ENCODE peak calls at places on chromosomes 7 and 10, in seven cellular contexts. F is RWPE1, T is retinal pigment epithelial cell, V is astrocyte of the spinal cord, L is A673, I is cardiac muscle cell, M is endodermal cell. C is an unnamed sample.

GRCh38 chr7:92987095-92987494 is 130.7 kb downstream of the SAMD9 start:
- DNase-seq in F (no peak), T (no peak), V (peak; percentile 67), L (no peak), I (no peak), M (no peak), C (no peak)

GRCh38 chr7:86950360-86950759 is 109.1 kb downstream of the ELAPOR2 start:
- DNase-seq in F (no peak), T (no peak), V (no peak), L (no peak), I (no peak), M (no peak), C (no peak)

GRCh38 chr10:97732052-97732359 is 4.9 kb upstream of the ZFYVE27 start:
- DNase-seq in F (no peak), T (no peak), V (no peak), L (no peak), I (no peak), M (no peak), C (no peak)

GRCh38 chr7:70042533-70042932 is 444.3 kb downstream of the AUTS2 start:
- DNase-seq in F (no peak), T (no peak), V (peak; percentile 52), L (peak; percentile 62), I (no peak), M (no peak), C (no peak)

GRCh38 chr10:73905256-73906018 is 5.5 kb upstream of the PLAU start:
- DNase-seq in F (no peak), T (no peak), V (no peak), L (no peak), I (no peak), M (no peak), C (no peak)

GRCh38 chr7:9557853-9558252 is 1124.4 kb downstream of the NXPH1 start:
- DNase-seq in F (no peak), T (no peak), V (no peak), L (no peak), I (no peak), M (no peak), C (no peak)

GRCh38 chr7:130941322-130942210 is 207.6 kb upstream of the KLF14 start:
- DNase-seq in F (no peak), T (no peak), V (peak; percentile 82), L (peak; percentile 76), I (no peak), M (no peak), C (peak; percentile 70)

GRCh38 chr7:85178531-85179298 is 8.1 kb downstream of the SEMA3D start:
- DNase-seq in F (no peak), T (no peak), V (no peak), L (peak; percentile 24), I (no peak), M (no peak), C (no peak)

GRCh38 chr10:57743711-57744110 is 524.0 kb downstream of the IPMK start:
- DNase-seq in F (no peak), T (no peak), V (no peak), L (no peak), I (no peak), M (no peak), C (no peak)

GRCh38 chr7:66507764-66508296 is 120.9 kb upstream of the KCTD7 start:
- DNase-seq in F (no peak), T (no peak), V (no peak), L (no peak), I (no peak), M (no peak), C (no peak)

GRCh38 chr7:1124816-1125602 is 35.0 kb downstream of the ZFAND2A start:
- DNase-seq in F (peak; percentile 5), T (no peak), V (no peak), L (no peak), I (no peak), M (peak; percentile 32), C (no peak)

GRCh38 chr7:46432666-46433065 is 511.6 kb upstream of the IGFBP3 start:
- DNase-seq in F (peak; percentile 26), T (no peak), V (peak; percentile 34), L (no peak), I (no peak), M (no peak), C (no peak)

GRCh38 chr10:80480852-80481251 is 26.7 kb downstream of the TSPAN14 start:
- DNase-seq in F (no peak), T (no peak), V (no peak), L (no peak), I (no peak), M (no peak), C (no peak)

GRCh38 chr10:102542800-102543418 is 39.1 kb downstream of the SUFU start:
- DNase-seq in F (no peak), T (no peak), V (peak; percentile 10), L (no peak), I (no peak), M (peak; percentile 30), C (no peak)

GRCh38 chr7:46738713-46739220 is 817.7 kb upstream of the IGFBP3 start:
- DNase-seq in F (no peak), T (no peak), V (no peak), L (no peak), I (no peak), M (no peak), C (no peak)

GRCh38 chr10:58512470-58513188 is at the start of gene BICC1:
- DNase-seq in F (peak; percentile 25), T (no peak), V (peak; percentile 63), L (peak; percentile 40), I (peak; percentile 83), M (peak; percentile 77), C (no peak)

GRCh38 chr7:41378156-41378555 is 324.7 kb downstream of the INHBA start:
- DNase-seq in F (no peak), T (no peak), V (no peak), L (no peak), I (no peak), M (no peak), C (no peak)

GRCh38 chr10:26729395-26729794 is 31.9 kb downstream of the PDSS1 start:
- DNase-seq in F (no peak), T (no peak), V (no peak), L (no peak), I (no peak), M (no peak), C (no peak)

GRCh38 chr10:26725837-26726727 is 28.6 kb downstream of the PDSS1 start:
- DNase-seq in F (peak; percentile 55), T (no peak), V (peak; percentile 79), L (peak; percentile 71), I (peak; percentile 58), M (no peak), C (peak; percentile 49)

GRCh38 chr10:26727005-26727404 is 29.5 kb downstream of the PDSS1 start:
- DNase-seq in F (no peak), T (no peak), V (no peak), L (no peak), I (no peak), M (no peak), C (no peak)

GRCh38 chr10:26730548-26730947 is 33.0 kb downstream of the PDSS1 start:
- DNase-seq in F (no peak), T (no peak), V (no peak), L (no peak), I (no peak), M (no peak), C (no peak)

DNA sequence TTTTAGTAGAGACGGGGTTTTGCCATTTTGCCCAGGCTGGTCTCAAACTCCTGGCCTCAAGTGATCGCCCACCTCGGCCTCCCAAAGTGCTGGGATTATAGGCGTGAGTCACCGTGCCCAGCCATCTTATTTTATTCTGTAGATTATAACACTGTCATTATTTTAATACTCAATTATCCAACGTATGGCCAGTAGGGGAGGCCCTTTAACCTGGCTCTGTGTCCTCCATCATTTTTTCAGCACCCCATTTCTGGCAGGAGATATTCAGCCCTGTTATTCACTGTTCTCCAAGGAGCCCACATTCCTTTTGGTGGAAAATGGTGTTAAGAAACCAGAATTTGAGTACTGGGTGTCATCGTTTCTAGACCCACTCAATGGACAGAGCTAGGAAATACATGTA is 31.5 kb downstream of the PDSS1 start:
- DNase-seq in F (no peak), T (no peak), V (no peak), L (no peak), I (no peak), M (no peak), C (no peak)
- TF ChIP-seq CTCF in F (no peak), T (peak; percentile 1), V (no peak), L (no peak), I (no peak), M (peak; percentile 31), C (no peak)

GRCh38 chr10:50653142-50653541 is 29.4 kb upstream of the SGMS1 start:
- DNase-seq in F (peak; percentile 20), T (no peak), V (peak; percentile 33), L (peak; percentile 50), I (peak; percentile 6), M (no peak), C (no peak)
- TF ChIP-seq CTCF in F (peak; percentile 44), T (peak; percentile 65), V (peak; percentile 64), L (peak; percentile 61), I (peak; percentile 62), M (peak; percentile 57), C (peak; percentile 30)

GRCh38 chr7:74656911-74657691 is 417 bp upstream of the GTF2I start:
- DNase-seq in F (peak; percentile 90), T (peak; percentile 76), V (peak; percentile 98), L (peak; percentile 98), I (peak; percentile 99), M (peak; percentile 99), C (peak; percentile 95)
- TF ChIP-seq CTCF in F (no peak), T (peak; percentile 28), V (no peak), L (no peak), I (peak; percentile 14), M (no peak), C (no peak)

GRCh38 chr7:158735935-158736334 is 31.3 kb upstream of the NCAPG2 start:
- DNase-seq in F (no peak), T (no peak), V (no peak), L (no peak), I (no peak), M (no peak), C (no peak)

GRCh38 chr7:158734861-158735260 is 30.3 kb upstream of the NCAPG2 start:
- DNase-seq in F (peak; percentile 34), T (no peak), V (peak; percentile 62), L (no peak), I (no peak), M (no peak), C (peak; percentile 73)

GRCh38 chr7:158732483-158733219 is 28.0 kb upstream of the NCAPG2 start:
- DNase-seq in F (no peak), T (no peak), V (no peak), L (no peak), I (no peak), M (no peak), C (no peak)

GRCh38 chr7:158733220-158733519 is 28.6 kb upstream of the NCAPG2 start:
- DNase-seq in F (no peak), T (no peak), V (no peak), L (no peak), I (no peak), M (no peak), C (no peak)

GRCh38 chr7:158733762-158734494 is 29.3 kb upstream of the NCAPG2 start:
- DNase-seq in F (no peak), T (no peak), V (no peak), L (no peak), I (no peak), M (no peak), C (no peak)
- TF ChIP-seq CTCF in F (no peak), T (no peak), V (no peak), L (peak; percentile 30), I (no peak), M (peak; percentile 52), C (no peak)

DNA sequence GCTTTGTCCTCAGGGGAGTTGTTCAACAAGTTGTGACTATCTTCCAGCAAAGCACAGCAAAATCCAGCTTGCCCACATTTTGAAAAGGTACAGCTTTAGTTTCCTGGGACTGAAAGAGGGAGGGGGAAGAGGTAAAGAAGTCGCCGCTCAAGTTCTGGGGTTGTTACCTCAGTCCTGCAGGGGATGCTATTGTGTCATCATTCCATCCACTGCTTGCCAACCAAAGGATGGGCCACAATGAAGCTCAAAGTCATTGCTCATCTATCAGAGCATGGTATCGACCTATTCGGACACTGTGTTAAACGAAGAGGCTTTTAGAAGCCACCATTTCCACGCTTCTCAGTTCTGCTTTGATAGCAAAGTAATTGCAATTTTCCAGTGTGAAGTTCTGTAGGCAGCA is 34.3 kb downstream of the NPY start:
- DNase-seq in F (peak; percentile 24), T (no peak), V (no peak), L (peak; percentile 11), I (no peak), M (peak; percentile 77), C (no peak)
- TF ChIP-seq CTCF in F (no peak), T (peak; percentile 50), V (peak; percentile 6), L (peak; percentile 40), I (no peak), M (peak; percentile 85), C (no peak)